ENCODE peak calls at places on chromosomes 7 and 10, in ten cellular contexts. P is spleen, D is transverse colon, C is Peyer's patch, N is HepG2, Z is body of pancreas, E is right lobe of liver, Y is esophagus muscularis mucosa, O is IMR-90, U is heart left ventricle. B is an unnamed sample. For H3K9me3, the result is how much of the 10 kb centered on the place peaks cover.

GRCh38 chr10:104614245-104614831 is 26.8 kb upstream of the SORCS3 start:
- DNase-seq in Y (peak), E (no peak), Z (no peak), O (peak), N (peak), C (no peak), D (no peak), U (no peak), P (no peak), B (no peak)

GRCh38 chr7:5678295-5679046 is 103.0 kb downstream of the RNF216 start:
- DNase-seq in E (no peak), D (no peak), Z (no peak), U (no peak), N (no peak), O (no peak), P (peak), Y (no peak), C (no peak), B (no peak)

GRCh38 chr7:32030904-32031692 is 39.1 kb downstream of the PDE1C start:
- DNase-seq in D (no peak), Y (no peak), N (no peak), U (no peak), O (no peak), Z (no peak), P (no peak), E (no peak), C (no peak), B (no peak)

GRCh38 chr10:12728569-12728968 is 272.9 kb downstream of the CCDC3 start:
- DNase-seq in E (no peak), C (no peak), N (no peak), O (peak), D (no peak), U (no peak), Z (no peak), P (no peak), Y (no peak), B (no peak)

GRCh38 chr10:44995914-44996633 is 4.6 kb upstream of the ZNF22 start:
- DNase-seq in Y (peak), Z (peak), D (no peak), U (peak), P (no peak), C (peak), O (peak), N (peak), E (peak), B (peak)

GRCh38 chr10:133465191-133465949 is 11.6 kb downstream of the SCART1 start:
- DNase-seq in C (no peak), N (no peak), P (no peak), O (no peak), Y (peak), E (no peak), U (no peak), Z (no peak), D (no peak), B (no peak)

GRCh38 chr7:31735991-31736982 is 49.3 kb downstream of the PPP1R17 start:
- DNase-seq in N (peak), E (peak), C (peak), P (no peak), D (peak), U (peak), Y (no peak), Z (peak), O (peak), B (no peak)

GRCh38 chr10:101050206-101051069 is 11.4 kb upstream of the KAZALD1 start:
- DNase-seq in N (peak), Z (peak), P (peak), D (peak), O (no peak), E (peak), U (peak), Y (no peak), C (peak), B (no peak)

GRCh38 chr7:144481863-144482262 is 78.4 kb upstream of the NOBOX start:
- DNase-seq in C (no peak), N (no peak), O (no peak), D (no peak), Y (no peak), U (no peak), P (no peak), Z (no peak), E (no peak), B (no peak)

GRCh38 chr10:21769041-21769440 is 234.5 kb downstream of the DNAJC1 start:
- DNase-seq in Y (no peak), D (no peak), Z (no peak), C (no peak), O (no peak), E (no peak), P (no peak), N (no peak), U (no peak), B (no peak)

GRCh38 chr10:124526621-124527267 is 65.1 kb downstream of the LHPP start:
- DNase-seq in P (peak), N (no peak), Y (no peak), U (no peak), D (no peak), O (no peak), Z (no peak), E (no peak), C (peak), B (no peak)

GRCh38 chr10:132867801-132868644 is 74.3 kb downstream of the CFAP46 start:
- DNase-seq in P (peak), Y (no peak), C (peak), N (no peak), E (peak), Z (no peak), D (peak), U (peak), O (no peak), B (no peak)

GRCh38 chr7:151759591-151760042 is 117.3 kb downstream of the PRKAG2 start:
- DNase-seq in D (peak), Y (no peak), E (no peak), C (no peak), O (peak), Z (peak), P (no peak), N (peak), U (peak), B (no peak)

GRCh38 chr10:95908450-95908849 is 675 bp downstream of the CC2D2B start:
- DNase-seq in E (no peak), D (no peak), O (no peak), Y (no peak), N (no peak), Z (no peak), C (no peak), P (no peak), U (no peak), B (no peak)

GRCh38 chr7:11607676-11608075 is 224.3 kb downstream of the THSD7A start:
- DNase-seq in Y (no peak), O (no peak), D (no peak), C (no peak), N (no peak), P (no peak), E (no peak), Z (peak), U (peak), B (no peak)

GRCh38 chr10:76113952-76114351 is 682.5 kb downstream of the LRMDA start:
- DNase-seq in Y (no peak), D (no peak), Z (no peak), E (no peak), O (no peak), C (no peak), P (no peak), N (peak), U (no peak), B (no peak)

GRCh38 chr7:154853727-154854095 is 149.2 kb downstream of the PAXIP1 start:
- DNase-seq in Z (no peak), P (no peak), D (no peak), U (no peak), Y (no peak), E (peak), C (no peak), O (no peak), N (no peak), B (no peak)

GRCh38 chr10:44662002-44662401 is 249.1 kb upstream of the TMEM72 start:
- DNase-seq in E (no peak), Z (no peak), U (no peak), N (no peak), D (no peak), Y (no peak), C (no peak), O (peak), P (no peak), B (no peak)

GRCh38 chr10:6089334-6090219 is 743 bp downstream of the RBM17 start:
- DNase-seq in N (peak), P (peak), E (peak), O (no peak), D (peak), U (peak), Y (no peak), Z (no peak), C (peak), B (no peak)

GRCh38 chr10:110005716-110006115 is 2.1 kb upstream of the ADD3 start:
- DNase-seq in C (peak), Z (peak), U (no peak), D (peak), O (peak), E (no peak), N (peak), Y (no peak), P (no peak), B (no peak)

GRCh38 chr7:47170516-47170915 is 411.4 kb downstream of the TNS3 start:
- DNase-seq in E (no peak), C (no peak), Y (no peak), Z (no peak), P (no peak), N (no peak), D (no peak), U (no peak), O (peak), B (no peak)

GRCh38 chr7:22361795-22362194 is 4.8 kb upstream of the RAPGEF5 start:
- DNase-seq in E (peak), O (peak), Y (no peak), U (no peak), N (no peak), Z (peak), P (no peak), C (no peak), D (peak), B (no peak)

GRCh38 chr10:132076578-132077081 is 10.9 kb downstream of the JAKMIP3 start:
- DNase-seq in N (no peak), Z (no peak), E (no peak), O (no peak), U (no peak), Y (no peak), P (no peak), C (peak), D (no peak), B (no peak)

GRCh38 chr7:120733143-120733542 is 124.8 kb downstream of the TSPAN12 start:
- DNase-seq in U (no peak), Y (no peak), Z (no peak), N (no peak), D (no peak), O (peak), C (no peak), E (no peak), P (no peak), B (no peak)

GRCh38 chr10:4130685-4131084 is 345.7 kb upstream of the KLF6 start:
- DNase-seq in N (no peak), D (no peak), E (no peak), P (no peak), O (no peak), U (no peak), C (no peak), Y (no peak), Z (peak), B (no peak)

GRCh38 chr10:31291123-31291522 is 27.9 kb upstream of the ZEB1 start:
- DNase-seq in Y (no peak), E (no peak), N (no peak), D (no peak), U (no peak), P (no peak), Z (no peak), C (no peak), O (no peak), B (no peak)

GRCh38 chr10:93719901-93720300 is 17.5 kb upstream of the FRA10AC1 start:
- DNase-seq in O (no peak), Y (no peak), U (no peak), Z (no peak), P (no peak), D (no peak), E (no peak), N (no peak), C (no peak), B (no peak)

GRCh38 chr10:113222207-113222606 is 272.2 kb downstream of the TCF7L2 start:
- DNase-seq in E (no peak), N (no peak), U (no peak), O (no peak), Z (no peak), D (no peak), C (no peak), P (no peak), Y (no peak), B (no peak)

GRCh38 chr7:27046854-27047549 is 48.8 kb downstream of the HOXA1 start:
- DNase-seq in D (no peak), N (no peak), C (no peak), Z (no peak), U (no peak), E (no peak), Y (no peak), P (no peak), O (peak), B (no peak)

GRCh38 chr7:19455508-19456132 is 253.2 kb downstream of the POLR1F start:
- DNase-seq in O (no peak), C (no peak), D (no peak), E (no peak), Y (no peak), P (no peak), Z (no peak), N (no peak), U (no peak), B (no peak)

GRCh38 chr7:5634107-5634950 is 147.1 kb downstream of the RNF216 start:
- DNase-seq in D (peak), O (peak), Z (peak), N (no peak), E (no peak), U (peak), P (peak), Y (no peak), C (no peak), B (peak)

GRCh38 chr10:1206101-1206500 is 149.9 kb downstream of the WDR37 start:
- DNase-seq in U (no peak), D (no peak), E (no peak), N (no peak), C (peak), Y (no peak), O (no peak), Z (no peak), P (no peak), B (no peak)

GRCh38 chr10:79344502-79345195 is 2.6 kb upstream of the PPIF start:
- DNase-seq in O (no peak), U (peak), E (peak), Y (no peak), N (no peak), P (no peak), Z (peak), C (no peak), D (no peak), B (peak)

GRCh38 chr10:124534231-124534798 is 72.7 kb downstream of the LHPP start:
- DNase-seq in N (no peak), O (no peak), P (peak), Z (peak), U (peak), C (no peak), Y (no peak), D (peak), E (no peak), B (peak)

GRCh38 chr10:10500941-10501340 is 516.7 kb upstream of the CELF2 start:
- DNase-seq in O (peak), D (no peak), Y (no peak), Z (no peak), E (no peak), U (no peak), N (no peak), P (no peak), C (no peak), B (no peak)

GRCh38 chr7:158054081-158054480 is 533.5 kb downstream of the PTPRN2 start:
- DNase-seq in D (no peak), N (no peak), P (peak), O (no peak), Z (no peak), E (peak), U (no peak), C (peak), Y (no peak), B (no peak)

GRCh38 chr7:47470567-47471357 is 111.1 kb downstream of the TNS3 start:
- DNase-seq in N (peak), P (no peak), D (peak), Y (no peak), C (peak), Z (peak), O (no peak), E (peak), U (no peak), B (no peak)

GRCh38 chr7:87886875-87887274 is 10.6 kb downstream of the DBF4 start:
- DNase-seq in P (no peak), C (no peak), D (no peak), O (peak), N (peak), U (no peak), E (no peak), Z (no peak), Y (no peak), B (no peak)
- TF ChIP-seq CTCF in P (peak), C (peak), D (peak), O (peak), N (peak), U (peak), E (peak), Z (peak), Y (peak), B (no peak)

GRCh38 chr7:115032986-115033385 is 111.1 kb downstream of the MDFIC start:
- DNase-seq in P (no peak), E (no peak), Y (no peak), N (no peak), C (no peak), D (no peak), Z (no peak), O (no peak), U (no peak), B (no peak)
- H3K9me3 ChIP-seq in P (under half), E (under half), Y (under half), N (under half), C (under half), D (under half), Z (under half), O (under half), U (under half), B (under half)

GRCh38 chr10:122249303-122249850 is 21.7 kb upstream of the BTBD16 start:
- DNase-seq in Z (no peak), E (no peak), O (no peak), Y (no peak), D (no peak), U (no peak), N (no peak), P (peak), C (no peak), B (no peak)
- TF ChIP-seq POLR2A in Z (no peak), E (no peak), O (no peak), Y (no peak), D (no peak), U (no peak), N (no peak), P (no peak), C (no peak), B (no peak)

GRCh38 chr10:18334116-18334867 is 194.1 kb downstream of the CACNB2 start:
- DNase-seq in D (no peak), P (no peak), O (peak), Z (no peak), C (no peak), Y (no peak), N (no peak), U (no peak), E (no peak), B (no peak)

GRCh38 chr10:18332048-18332447 is 191.8 kb downstream of the CACNB2 start:
- DNase-seq in N (no peak), U (no peak), D (no peak), O (no peak), Z (no peak), C (no peak), P (no peak), E (peak), Y (no peak), B (no peak)

GRCh38 chr10:18332484-18332883 is 192.3 kb downstream of the CACNB2 start:
- DNase-seq in Z (no peak), C (no peak), O (no peak), U (no peak), P (no peak), D (no peak), Y (no peak), N (no peak), E (no peak), B (no peak)

GRCh38 chr10:18328941-18329340 is 188.7 kb downstream of the CACNB2 start:
- DNase-seq in P (no peak), C (no peak), Y (no peak), Z (no peak), U (no peak), O (no peak), D (no peak), E (no peak), N (no peak), B (no peak)

DNA sequence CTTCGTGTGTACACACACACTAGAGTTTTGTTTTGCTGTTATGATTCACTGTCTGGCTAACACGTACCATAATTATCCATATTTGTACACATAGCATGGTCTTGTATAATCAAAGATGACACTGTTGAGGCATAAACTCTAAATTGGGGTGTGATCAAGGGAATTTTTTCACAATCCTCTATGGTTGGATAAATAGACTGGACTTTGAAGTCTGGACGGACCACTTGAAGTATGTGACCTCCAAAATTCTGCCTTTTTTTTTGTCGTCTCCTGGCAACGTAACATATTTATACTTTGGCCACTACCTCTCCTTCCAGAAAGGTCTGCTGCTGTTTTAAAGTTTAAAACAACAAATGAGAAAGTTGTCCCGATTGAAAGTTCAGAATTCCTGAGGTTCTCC is 193.4 kb downstream of the CACNB2 start:
- DNase-seq in D (no peak), U (no peak), P (no peak), N (peak), C (no peak), O (no peak), Z (no peak), Y (no peak), E (no peak), B (no peak)
- TF ChIP-seq CTCF in D (no peak), U (no peak), P (no peak), N (no peak), C (no peak), O (no peak), Z (no peak), Y (no peak), E (no peak), B (no peak)

B was measured in gastrocnemius medialis.